ENCODE peak calls at places on chromosomes 7 and 10, in four cellular contexts. O, P, H and F are unnamed samples.

GRCh38 chr10:110709964-110710587 is 65.9 kb downstream of the RBM20 start:
- DNase-seq in H (no peak), P (no peak), O (no peak), F (no peak)

GRCh38 chr7:75985518-75986146 is 8.8 kb downstream of the TMEM120A start:
- DNase-seq in O (no peak), P (peak; percentile 43), H (no peak), F (peak; percentile 85)

GRCh38 chr7:21945374-21946227 is at the start of gene CDCA7L:
- DNase-seq in H (peak; percentile 77), O (peak; percentile 71), P (peak; percentile 93), F (peak; percentile 96)

GRCh38 chr7:121126201-121126600 is 137.7 kb downstream of the CPED1 start:
- DNase-seq in P (no peak), H (no peak), O (no peak), F (no peak)

GRCh38 chr7:1981878-1982230 is 250.9 kb downstream of the MAD1L1 start:
- DNase-seq in P (no peak), H (no peak), O (no peak), F (no peak)

GRCh38 chr7:101315336-101315735 is 6.3 kb downstream of the IFT22 start:
- DNase-seq in P (peak; percentile 58), O (peak; percentile 38), H (peak; percentile 27), F (peak; percentile 84)

GRCh38 chr10:93438796-93439253 is 43.3 kb downstream of the MYOF start:
- DNase-seq in O (peak; percentile 82), P (no peak), H (peak; percentile 32), F (no peak)

GRCh38 chr10:126250527-126251310 is 137.6 kb downstream of the ADAM12 start:
- DNase-seq in H (no peak), P (no peak), O (no peak), F (no peak)

GRCh38 chr7:30698481-30698880 is 16.2 kb upstream of the CRHR2 start:
- DNase-seq in H (no peak), P (no peak), O (no peak), F (no peak)

GRCh38 chr10:83343676-83344075 is 795.6 kb upstream of the GHITM start:
- DNase-seq in P (no peak), H (peak; percentile 29), O (no peak), F (peak; percentile 26)

GRCh38 chr7:78326189-78326588 is 527.6 kb downstream of the PHTF2 start:
- DNase-seq in P (no peak), H (peak; percentile 76), O (no peak), F (peak; percentile 73)

GRCh38 chr7:108079291-108080057 is 50.7 kb downstream of the LAMB4 start:
- DNase-seq in P (peak; percentile 25), O (no peak), H (peak; percentile 95), F (peak; percentile 87)

GRCh38 chr7:116340201-116340847 is 130.0 kb downstream of the TES start:
- DNase-seq in O (no peak), H (peak; percentile 69), P (no peak), F (peak; percentile 4)

DNA sequence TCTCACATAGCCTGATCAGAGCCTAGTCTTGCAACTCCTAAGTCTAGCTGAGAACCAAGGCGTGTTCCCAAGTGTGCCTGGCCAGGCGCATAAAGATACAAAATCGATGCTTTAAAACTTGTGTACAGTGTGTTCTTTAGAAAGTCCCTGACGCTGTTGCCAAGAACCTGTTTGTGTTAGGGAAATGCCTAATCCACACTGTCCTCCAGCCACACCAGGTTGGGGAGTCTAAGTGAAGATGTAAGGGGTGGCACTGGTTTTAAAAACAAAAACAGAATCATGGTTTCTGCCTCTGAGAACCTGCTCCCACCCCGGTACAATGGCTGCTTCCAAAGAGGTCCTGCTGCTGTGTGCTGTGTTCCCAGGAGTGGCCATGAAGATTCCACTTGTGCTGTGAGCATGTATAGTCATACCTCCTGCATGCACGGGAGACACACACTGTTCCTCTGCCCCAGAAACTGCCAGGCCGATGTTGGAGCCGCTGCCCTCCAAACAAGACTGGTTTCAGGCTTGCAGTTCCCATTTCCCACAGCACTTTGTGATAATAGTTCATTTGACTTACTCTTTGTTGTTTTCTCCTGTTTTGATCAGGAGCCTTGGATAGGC is 88.5 kb downstream of the CCNY start:
- DNase-seq in P (no peak), O (no peak), H (no peak), F (no peak)
- H3K27ac ChIP-seq in P (no peak overlapping the region), O (no peak overlapping the region), H (no peak overlapping the region), F (peak overlapping the region; percentile 76)

GRCh38 chr7:94509879-94510581 is 421 bp downstream of the CASD1 start:
- DNase-seq in H (peak; percentile 66), O (no peak), P (peak; percentile 96), F (peak; percentile 98)

GRCh38 chr7:94513565-94513860 is 3.9 kb downstream of the CASD1 start:
- DNase-seq in O (no peak), H (peak; percentile 70), P (no peak), F (no peak)

GRCh38 chr7:94510582-94511456 is 1.2 kb downstream of the CASD1 start:
- DNase-seq in P (peak; percentile 27), O (no peak), H (peak; percentile 27), F (peak; percentile 87)

GRCh38 chr7:94512735-94513564 is 3.3 kb downstream of the CASD1 start:
- DNase-seq in O (no peak), P (no peak), H (no peak), F (no peak)

DNA sequence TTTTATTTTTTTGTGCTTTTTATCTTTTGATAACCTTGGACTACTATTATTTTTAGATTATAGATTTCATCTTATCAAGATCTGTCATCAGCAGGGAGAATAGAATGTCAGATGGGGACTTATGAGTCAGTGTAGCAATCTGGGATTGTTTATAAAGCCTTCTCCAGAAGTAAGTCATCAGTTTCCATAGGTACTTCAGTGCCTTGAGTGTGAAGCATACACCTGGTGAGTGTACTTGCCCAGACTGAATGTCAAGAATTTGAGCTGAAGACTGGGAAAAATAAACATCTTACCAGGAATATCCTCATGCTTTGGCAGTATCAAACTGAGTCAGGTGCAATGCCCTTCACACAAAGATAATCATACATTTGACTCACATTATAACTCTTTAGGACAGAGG is 2.2 kb downstream of the CASD1 start:
- DNase-seq in P (no peak), O (no peak), H (peak; percentile 48), F (no peak)
- H3K79me2 ChIP-seq in P (peaks cover 59% of the 10 kb centered on the region), O (no peaks in the 10 kb centered on the region), H (no peaks in the 10 kb centered on the region), F (peaks cover 45% of the 10 kb centered on the region)

GRCh38 chr10:12264204-12264908 is 68.4 kb downstream of the CDC123 start:
- DNase-seq in P (peak; percentile 88), H (peak; percentile 70), O (peak; percentile 60), F (peak; percentile 96)
- H3K27ac ChIP-seq in P (no peak overlapping the region), H (no peak overlapping the region), O (no peak overlapping the region), F (peak overlapping the region; percentile 49)

GRCh38 chr10:22325948-22326702 is 5.2 kb downstream of the BMI1 start:
- DNase-seq in P (no peak), O (no peak), H (no peak), F (peak; percentile 94)
- H3K79me2 ChIP-seq in P (peaks cover 27% of the 10 kb centered on the region), O (peaks cover 54% of the 10 kb centered on the region), H (peaks cover 4% of the 10 kb centered on the region), F (peaks cover 42% of the 10 kb centered on the region)

DNA sequence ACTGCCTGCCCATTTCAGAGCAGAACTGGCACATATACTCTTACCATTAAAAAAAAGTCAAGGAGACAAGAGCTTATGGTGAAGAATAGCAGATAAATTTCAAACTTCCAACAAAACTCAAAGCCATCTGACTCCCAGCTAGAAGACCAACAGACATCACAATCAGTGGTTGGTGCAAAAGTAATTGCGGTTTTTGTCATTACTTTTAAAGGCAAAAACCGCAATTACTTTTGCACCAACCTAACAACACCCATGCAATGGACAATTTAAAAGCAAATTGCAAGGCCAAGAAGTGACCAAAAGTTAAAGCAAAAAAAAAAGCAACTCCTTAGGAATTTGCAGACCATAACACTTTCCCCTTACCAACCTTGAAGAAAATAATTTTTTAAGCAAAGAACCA is 18.8 kb downstream of the GLI3 start:
- DNase-seq in O (no peak), P (no peak), H (no peak), F (no peak)
- H3K27ac ChIP-seq in O (no peak overlapping the region), P (no peak overlapping the region), H (no peak overlapping the region), F (no peak overlapping the region)

DNA sequence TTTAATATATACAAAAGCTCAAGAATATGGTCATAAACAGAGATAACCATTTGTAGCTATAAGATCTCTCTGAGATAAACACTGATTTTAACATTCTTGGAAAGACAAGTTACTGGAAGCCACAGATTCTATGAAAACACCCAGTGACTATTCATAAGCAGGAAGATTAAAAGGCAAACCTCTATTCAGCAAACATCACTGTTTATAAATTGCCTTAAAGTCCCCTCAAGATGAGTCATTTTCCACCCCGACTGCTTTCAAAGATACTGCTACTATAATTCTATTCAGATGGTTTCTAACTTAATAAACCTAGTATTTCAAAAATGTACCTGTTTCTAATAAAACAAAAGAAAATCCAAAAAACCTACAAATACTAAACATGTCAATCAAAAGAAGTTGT is 21.0 kb downstream of the TM9SF3 start:
- DNase-seq in P (peak; percentile 24), H (peak; percentile 73), O (no peak), F (peak; percentile 85)
- H3K79me2 ChIP-seq in P (peaks cover 93% of the 10 kb centered on the region), H (peaks cover 50% of the 10 kb centered on the region), O (peaks cover 90% of the 10 kb centered on the region), F (peaks cover 90% of the 10 kb centered on the region)

DNA sequence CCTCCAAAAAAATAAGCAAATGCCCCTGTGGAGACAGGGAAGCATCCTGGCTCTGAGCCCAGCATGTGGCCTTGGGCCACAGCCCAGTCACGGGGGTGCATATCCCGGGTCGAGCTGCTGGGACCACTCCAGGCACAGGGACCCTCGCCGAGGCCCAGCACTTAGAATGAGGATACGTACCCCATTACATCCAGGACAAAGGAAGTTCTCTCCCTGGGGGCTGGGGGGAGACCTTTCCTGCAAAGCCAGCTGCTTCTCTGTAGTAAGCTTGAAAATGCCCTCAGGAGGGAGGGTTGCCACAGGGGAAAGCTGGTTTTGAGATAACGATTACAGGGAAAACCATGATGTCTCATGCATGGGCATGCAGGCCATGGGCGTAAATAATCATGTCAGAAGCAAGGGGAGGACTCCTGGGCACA is 75.5 kb downstream of the HIPK2 start:
- DNase-seq in H (no peak), P (peak; percentile 77), O (no peak), F (peak; percentile 51)
- H3K27ac ChIP-seq in H (no peak overlapping the region), P (no peak overlapping the region), O (no peak overlapping the region), F (peak overlapping the region; percentile 17)

GRCh38 chr10:71831646-71832552 is 19.2 kb downstream of the PSAP start:
- DNase-seq in P (no peak), H (peak; percentile 57), O (no peak), F (peak; percentile 72)

GRCh38 chr10:71828702-71829101 is 22.3 kb downstream of the PSAP start:
- DNase-seq in H (no peak), O (no peak), P (no peak), F (no peak)

GRCh38 chr10:71827828-71828227 is 23.2 kb downstream of the PSAP start:
- DNase-seq in H (no peak), O (no peak), P (no peak), F (no peak)

GRCh38 chr10:71830726-71831125 is 20.3 kb downstream of the PSAP start:
- DNase-seq in O (no peak), H (no peak), P (no peak), F (no peak)

DNA sequence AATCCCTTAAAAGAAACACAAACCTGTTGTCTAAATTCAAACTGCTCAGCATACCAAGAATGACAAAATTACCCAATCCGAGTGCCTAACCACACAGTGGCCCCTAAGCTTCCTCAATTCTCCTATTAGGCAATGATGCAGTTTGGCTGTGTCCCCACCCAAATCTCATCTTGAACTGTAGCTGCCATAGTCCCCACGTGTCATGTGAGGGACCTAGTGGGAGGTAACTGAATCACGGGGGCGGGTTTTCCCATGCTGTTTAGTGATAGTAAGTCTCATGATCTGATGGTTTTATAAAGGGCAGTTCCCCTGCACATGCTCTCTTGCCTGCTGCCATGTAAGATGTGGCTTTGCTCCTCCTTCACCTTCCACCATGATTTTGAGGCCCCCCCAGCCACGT is 21.9 kb downstream of the PSAP start:
- DNase-seq in P (no peak), O (no peak), H (no peak), F (no peak)
- H3K79me2 ChIP-seq in P (peaks cover 30% of the 10 kb centered on the region), O (peaks cover 22% of the 10 kb centered on the region), H (peaks cover 21% of the 10 kb centered on the region), F (peaks cover 52% of the 10 kb centered on the region)

GRCh38 chr7:151459726-151460473 is 20.0 kb upstream of the CRYGN start:
- DNase-seq in O (peak; percentile 57), H (peak; percentile 85), P (peak; percentile 77), F (peak; percentile 91)
- H3K27ac ChIP-seq in O (peak overlapping the region; percentile 17), H (peak overlapping the region; percentile 82), P (peak overlapping the region; percentile 54), F (peak overlapping the region; percentile 52)